ENCODE peak calls at places on chromosome 13, in ten cellular contexts. L is substantia nigra, S is body of pancreas, V is RWPE1, U is neural progenitor cell, R is neural crest cell, X is fibroblast of lung, K is germinal center, C is tibial nerve, D is sigmoid colon. O is an unnamed sample.

GRCh38 chr13:48531416-48532145 is 1.3 kb downstream of the RCBTB2 start:
- DNase-seq in L (no peak), S (peak; percentile 33), V (no peak), U (peak; percentile 11), R (no peak), X (no peak), K (no peak), C (no peak), D (no peak), O (no peak)

GRCh38 chr13:33543631-33544030 is 258.1 kb upstream of the STARD13 start:
- DNase-seq in L (no peak), S (no peak), V (no peak), U (peak; percentile 7), R (no peak), X (no peak), K (no peak), C (no peak), D (no peak), O (no peak)

GRCh38 chr13:19959831-19960672 is 1.5 kb downstream of the ZMYM2 start:
- DNase-seq in L (peak; percentile 65), S (peak; percentile 89), V (peak; percentile 80), U (peak; percentile 94), R (peak; percentile 67), X (peak; percentile 88), K (peak; percentile 84), C (peak; percentile 62), D (peak; percentile 93), O (peak; percentile 76)

GRCh38 chr13:25625361-25625760 is 253.6 kb downstream of the ATP8A2 start:
- DNase-seq in L (no peak), S (no peak), V (no peak), U (no peak), R (no peak), X (no peak), K (no peak), C (no peak), D (no peak), O (no peak)

GRCh38 chr13:111361046-111361872 is 40.8 kb downstream of the TEX29 start:
- DNase-seq in L (no peak), S (no peak), V (no peak), U (no peak), R (no peak), X (no peak), K (no peak), C (no peak), D (no peak), O (no peak)

GRCh38 chr13:98853791-98854191 is 101.3 kb upstream of the SLC15A1 start:
- DNase-seq in L (no peak), S (no peak), V (no peak), U (no peak), R (no peak), X (peak; percentile 66), K (no peak), C (no peak), D (no peak), O (peak; percentile 47)

GRCh38 chr13:106348032-106348431 is 187.4 kb downstream of the EFNB2 start:
- DNase-seq in L (no peak), S (no peak), V (peak; percentile 73), U (peak; percentile 33), R (no peak), X (peak; percentile 73), K (no peak), C (no peak), D (no peak), O (peak; percentile 33)

GRCh38 chr13:112888238-112889111 is 80.5 kb upstream of the MCF2L start:
- DNase-seq in L (no peak), S (no peak), V (no peak), U (no peak), R (no peak), X (no peak), K (no peak), C (no peak), D (no peak), O (no peak)

GRCh38 chr13:98108330-98108729 is 34.6 kb upstream of the FARP1 start:
- DNase-seq in L (no peak), S (no peak), V (no peak), U (no peak), R (no peak), X (peak; percentile 24), K (no peak), C (no peak), D (no peak), O (no peak)

GRCh38 chr13:23902975-23903905 is 5.9 kb upstream of the C1QTNF9B start:
- DNase-seq in L (no peak), S (no peak), V (no peak), U (peak; percentile 52), R (no peak), X (no peak), K (no peak), C (no peak), D (no peak), O (no peak)

GRCh38 chr13:108933061-108933460 is 303.6 kb downstream of the MYO16 start:
- DNase-seq in L (no peak), S (no peak), V (no peak), U (no peak), R (no peak), X (no peak), K (no peak), C (no peak), D (no peak), O (no peak)

GRCh38 chr13:33782631-33783030 is 35.3 kb upstream of the RFC3 start:
- DNase-seq in L (no peak), S (peak; percentile 41), V (no peak), U (no peak), R (no peak), X (no peak), K (no peak), C (no peak), D (no peak), O (no peak)

GRCh38 chr13:95160112-95160906 is 140.9 kb downstream of the ABCC4 start:
- DNase-seq in L (no peak), S (no peak), V (no peak), U (no peak), R (no peak), X (peak; percentile 57), K (no peak), C (no peak), D (no peak), O (no peak)

GRCh38 chr13:95710313-95710712 is 33.4 kb downstream of the DNAJC3 start:
- DNase-seq in L (no peak), S (no peak), V (no peak), U (no peak), R (no peak), X (peak; percentile 66), K (no peak), C (no peak), D (no peak), O (peak; percentile 8)

GRCh38 chr13:37149380-37149779 is 43.9 kb upstream of the CSNK1A1L start:
- DNase-seq in L (no peak), S (no peak), V (no peak), U (no peak), R (no peak), X (no peak), K (no peak), C (no peak), D (no peak), O (no peak)

GRCh38 chr13:43688230-43688907 is 98.4 kb downstream of the ENOX1 start:
- DNase-seq in L (no peak), S (no peak), V (no peak), U (no peak), R (no peak), X (no peak), K (no peak), C (no peak), D (no peak), O (no peak)

GRCh38 chr13:37427843-37428494 is 170.6 kb downstream of the POSTN start:
- DNase-seq in L (no peak), S (no peak), V (no peak), U (no peak), R (no peak), X (no peak), K (no peak), C (no peak), D (no peak), O (no peak)

GRCh38 chr13:42396501-42396900 is 124.5 kb downstream of the AKAP11 start:
- DNase-seq in L (no peak), S (no peak), V (no peak), U (no peak), R (no peak), X (no peak), K (no peak), C (no peak), D (no peak), O (no peak)

GRCh38 chr13:23488442-23488841 is 54.9 kb upstream of the SACS start:
- DNase-seq in L (no peak), S (no peak), V (no peak), U (no peak), R (no peak), X (peak; percentile 73), K (no peak), C (no peak), D (no peak), O (no peak)

GRCh38 chr13:110759710-110760109 is 46.2 kb downstream of the ING1 start:
- DNase-seq in L (no peak), S (no peak), V (peak; percentile 26), U (no peak), R (no peak), X (peak; percentile 18), K (no peak), C (no peak), D (no peak), O (no peak)

GRCh38 chr13:31394491-31394890 is 194.7 kb downstream of the B3GLCT start:
- DNase-seq in L (no peak), S (no peak), V (no peak), U (no peak), R (no peak), X (peak; percentile 69), K (no peak), C (no peak), D (no peak), O (peak; percentile 31)

GRCh38 chr13:33276581-33276980 is 9.0 kb downstream of the STARD13 start:
- DNase-seq in L (no peak), S (no peak), V (no peak), U (no peak), R (no peak), X (peak; percentile 90), K (no peak), C (no peak), D (no peak), O (peak; percentile 61)

GRCh38 chr13:96650301-96650886 is 343.9 kb downstream of the OXGR1 start:
- DNase-seq in L (no peak), S (no peak), V (no peak), U (no peak), R (no peak), X (peak; percentile 88), K (no peak), C (no peak), D (no peak), O (peak; percentile 71)

GRCh38 chr13:108929532-108929931 is 300.1 kb downstream of the MYO16 start:
- DNase-seq in L (no peak), S (no peak), V (peak; percentile 8), U (no peak), R (no peak), X (peak; percentile 20), K (no peak), C (no peak), D (no peak), O (no peak)

GRCh38 chr13:94641432-94641941 is 39.8 kb downstream of the GPR180 start:
- DNase-seq in L (no peak), S (no peak), V (peak; percentile 34), U (no peak), R (no peak), X (peak; percentile 76), K (no peak), C (no peak), D (no peak), O (peak; percentile 50)

GRCh38 chr13:113814435-113814821 is 49.4 kb downstream of the GAS6 start:
- DNase-seq in L (no peak), S (peak; percentile 28), V (no peak), U (no peak), R (no peak), X (peak; percentile 79), K (no peak), C (no peak), D (no peak), O (peak; percentile 36)

GRCh38 chr13:41411060-41411459 is 46.3 kb upstream of the RGCC start:
- DNase-seq in L (no peak), S (no peak), V (no peak), U (no peak), R (no peak), X (no peak), K (no peak), C (no peak), D (no peak), O (no peak)

GRCh38 chr13:41955605-41956004 is 5.3 kb downstream of the VWA8 start:
- DNase-seq in L (no peak), S (no peak), V (no peak), U (no peak), R (no peak), X (no peak), K (no peak), C (no peak), D (no peak), O (no peak)